ENCODE peak calls at places on chromosomes 1 and 21, in six cellular contexts. D is CD8-positive, alpha-beta memory T cell; N is aorta; M is HCT116; G is tibial artery; T is GM23338. B is an unnamed sample.

GRCh38 chr21:23687154-23687553 is 1920.1 kb downstream of the MRPL39 start:
- DNase-seq in D (no peak), N (no peak), M (no peak), G (no peak), T (no peak), B (no peak)

GRCh38 chr1:56631901-56632300 is 13.2 kb upstream of the PRKAA2 start:
- DNase-seq in D (no peak), N (no peak), M (no peak), G (no peak), T (no peak), B (no peak)

GRCh38 chr1:168007691-168008090 is 70.8 kb upstream of the MPC2 start:
- DNase-seq in D (no peak), N (no peak), M (no peak), G (no peak), T (no peak), B (no peak)

GRCh38 chr21:43734131-43734634 is 15.3 kb downstream of the PDXK start:
- DNase-seq in D (no peak), N (peak; percentile 77), M (no peak), G (no peak), T (no peak), B (no peak)

GRCh38 chr21:45405271-45405818 is 380 bp downstream of the COL18A1 start:
- DNase-seq in D (no peak), N (peak; percentile 92), M (no peak), G (peak; percentile 79), T (no peak), B (no peak)

GRCh38 chr1:31901838-31902508 is 36.2 kb downstream of the PTP4A2 start:
- DNase-seq in D (no peak), N (no peak), M (no peak), G (no peak), T (no peak), B (no peak)

GRCh38 chr1:173422456-173422976 is 54.6 kb upstream of the PRDX6 start:
- DNase-seq in D (no peak), N (no peak), M (no peak), G (no peak), T (no peak), B (no peak)

GRCh38 chr1:111570781-111571181 is 48.8 kb upstream of the RAP1A start:
- DNase-seq in D (peak; percentile 8), N (no peak), M (peak; percentile 19), G (no peak), T (peak; percentile 72), B (no peak)

GRCh38 chr1:36087233-36088123 is 1.2 kb upstream of the ADPRS start:
- DNase-seq in D (no peak), N (peak; percentile 70), M (no peak), G (no peak), T (no peak), B (no peak)

GRCh38 chr21:44298301-44298700 is 1.6 kb upstream of the PFKL start:
- DNase-seq in D (no peak), N (no peak), M (no peak), G (no peak), T (no peak), B (no peak)

GRCh38 chr1:25694591-25695007 is 78.0 kb downstream of the MAN1C1 start:
- DNase-seq in D (no peak), N (no peak), M (no peak), G (no peak), T (peak; percentile 44), B (no peak)

GRCh38 chr1:34871443-34872132 is 12.0 kb upstream of the SMIM12 start:
- DNase-seq in D (no peak), N (no peak), M (no peak), G (peak; percentile 29), T (no peak), B (no peak)

GRCh38 chr21:46298083-46298412 is 11.9 kb downstream of the YBEY start:
- DNase-seq in D (no peak), N (no peak), M (no peak), G (no peak), T (no peak), B (no peak)

GRCh38 chr1:235933483-235934116 is 66.9 kb upstream of the LYST start:
- DNase-seq in D (no peak), N (no peak), M (no peak), G (no peak), T (no peak), B (no peak)

GRCh38 chr1:66371233-66372005 is 162.5 kb upstream of the SGIP1 start:
- DNase-seq in D (no peak), N (no peak), M (no peak), G (no peak), T (no peak), B (no peak)

GRCh38 chr1:157968503-157968902 is 24.9 kb upstream of the KIRREL1 start:
- DNase-seq in D (no peak), N (no peak), M (no peak), G (no peak), T (no peak), B (peak; percentile 60)

GRCh38 chr1:53862507-53862906 is 24.4 kb upstream of the NDC1 start:
- DNase-seq in D (no peak), N (no peak), M (no peak), G (no peak), T (no peak), B (no peak)

GRCh38 chr1:169044296-169044695 is 62.2 kb upstream of the ATP1B1 start:
- DNase-seq in D (peak; percentile 4), N (no peak), M (no peak), G (no peak), T (no peak), B (no peak)

GRCh38 chr1:26350701-26351590 is 3.0 kb downstream of the CRYBG2 start:
- DNase-seq in D (no peak), N (no peak), M (peak; percentile 47), G (no peak), T (peak; percentile 38), B (no peak)

GRCh38 chr1:2180297-2181245 is 14.0 kb downstream of the FAAP20 start:
- DNase-seq in D (no peak), N (no peak), M (no peak), G (no peak), T (no peak), B (no peak)

GRCh38 chr21:40936771-40937261 is 89.9 kb upstream of the DSCAM start:
- DNase-seq in D (no peak), N (no peak), M (no peak), G (no peak), T (no peak), B (no peak)

GRCh38 chr1:110056776-110057175 is 13.7 kb downstream of the ALX3 start:
- DNase-seq in D (no peak), N (peak; percentile 35), M (no peak), G (no peak), T (no peak), B (no peak)

GRCh38 chr1:119885903-119886783 is 10.2 kb downstream of the ADAM30 start:
- DNase-seq in D (peak; percentile 33), N (no peak), M (peak; percentile 37), G (peak; percentile 68), T (peak; percentile 77), B (no peak)

GRCh38 chr1:15543589-15544568 is 17.2 kb downstream of the DNAJC16 start:
- DNase-seq in D (no peak), N (no peak), M (no peak), G (no peak), T (no peak), B (peak; percentile 11)

GRCh38 chr1:9538669-9539164 is 548 bp upstream of the SLC25A33 start:
- DNase-seq in D (peak; percentile 6), N (no peak), M (no peak), G (no peak), T (no peak), B (no peak)

GRCh38 chr1:160149235-160149634 is 2.2 kb upstream of the ATP1A4 start:
- DNase-seq in D (no peak), N (no peak), M (no peak), G (no peak), T (no peak), B (no peak)

GRCh38 chr1:70685300-70686286 is 274.5 kb downstream of the CTH start:
- DNase-seq in D (no peak), N (peak; percentile 72), M (peak; percentile 41), G (peak; percentile 82), T (peak; percentile 80), B (peak; percentile 4)

GRCh38 chr1:18643154-18644012 is 12.7 kb downstream of the PAX7 start:
- DNase-seq in D (no peak), N (no peak), M (no peak), G (no peak), T (peak; percentile 78), B (no peak)
- H3K27me3 ChIP-seq in D (peaks cover 61% of the 10 kb centered on the region), N (no peaks in the 10 kb centered on the region), M (peaks cover 23% of the 10 kb centered on the region), G (peaks cover 97% of the 10 kb centered on the region), T (peaks cover 99% of the 10 kb centered on the region), B (peaks cover 93% of the 10 kb centered on the region)

GRCh38 chr1:3231826-3232225 is 162.8 kb downstream of the PRDM16 start:
- DNase-seq in D (no peak), N (no peak), M (no peak), G (no peak), T (no peak), B (no peak)
- H3K27ac ChIP-seq in D (no peak overlapping the region), N (no peak overlapping the region), M (no peak overlapping the region), G (no peak overlapping the region), T (no peak overlapping the region), B (no peak overlapping the region)

GRCh38 chr1:198674009-198674408 is 35.2 kb downstream of the PTPRC start:
- DNase-seq in D (no peak), N (no peak), M (no peak), G (no peak), T (no peak), B (no peak)
- H3K27me3 ChIP-seq in D (no peaks in the 10 kb centered on the region), N (no peaks in the 10 kb centered on the region), M (no peaks in the 10 kb centered on the region), G (no peaks in the 10 kb centered on the region), T (no peaks in the 10 kb centered on the region), B (no peaks in the 10 kb centered on the region)

DNA sequence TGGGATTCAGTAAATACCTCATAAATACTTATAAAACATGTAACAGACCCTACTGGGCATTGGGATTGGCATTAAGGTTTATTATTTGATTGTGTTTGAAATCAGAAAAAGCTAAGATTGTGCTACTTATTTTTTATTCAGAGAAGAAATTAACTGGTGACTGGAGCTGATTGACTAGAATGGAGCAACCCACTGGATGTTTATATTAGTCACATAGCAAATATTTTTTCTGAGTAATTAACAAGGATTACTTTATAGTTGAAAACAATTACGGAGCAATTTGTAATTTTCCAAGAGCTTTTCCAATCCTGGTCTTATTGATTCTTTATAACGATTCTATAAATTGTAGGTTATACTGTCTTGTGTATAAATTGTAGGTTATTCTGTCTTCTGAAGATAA is 208.7 kb downstream of the HLX start:
- DNase-seq in D (no peak), N (no peak), M (no peak), G (no peak), T (no peak), B (no peak)
- H3K27ac ChIP-seq in D (no peak overlapping the region), N (no peak overlapping the region), M (no peak overlapping the region), G (no peak overlapping the region), T (no peak overlapping the region), B (no peak overlapping the region)

DNA sequence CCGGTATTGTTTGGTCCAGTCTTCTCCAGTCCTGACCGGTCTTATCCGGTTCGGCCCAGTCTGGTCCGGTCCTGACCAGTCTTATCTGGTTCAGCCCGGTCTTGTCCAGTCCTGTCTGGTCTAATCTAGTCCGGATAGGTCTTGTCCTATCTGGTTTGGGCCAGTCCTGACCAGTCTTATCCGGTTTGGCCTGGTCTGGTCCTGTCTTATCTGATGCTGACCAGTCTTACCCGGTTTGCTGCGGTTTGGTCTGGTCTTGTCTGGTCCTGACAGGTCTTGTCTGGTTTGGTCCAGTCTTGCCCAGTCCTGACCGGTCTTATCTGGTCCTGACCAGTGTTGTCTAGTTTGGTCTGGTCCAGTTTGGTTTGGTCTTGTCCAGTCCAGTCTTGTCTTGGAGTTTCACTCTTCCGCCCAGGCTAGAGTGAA is 30.1 kb downstream of the DHX9 start:
- DNase-seq in D (no peak), N (no peak), M (no peak), G (no peak), T (peak; percentile 39), B (no peak)
- H3K27me3 ChIP-seq in D (no peaks in the 10 kb centered on the region), N (no peaks in the 10 kb centered on the region), M (no peaks in the 10 kb centered on the region), G (no peaks in the 10 kb centered on the region), T (no peaks in the 10 kb centered on the region), B (no peaks in the 10 kb centered on the region)